ENCODE peak calls at places on chromosomes 4 and X, in ten cellular contexts. Y is HCT116, I is sigmoid colon, P is HepG2, O is K562, Z is breast epithelium, C is suprapubic skin, H is prostate gland, X is transverse colon, W is spleen. S is an unnamed sample.

GRCh38 chr4:139962130-139962684 is 191.8 kb downstream of the MAML3 start:
- DNase-seq in O (no peak), W (no peak), H (no peak), P (no peak), C (no peak), X (no peak), Z (no peak), Y (no peak), I (no peak), S (no peak)

GRCh38 chrX:18871161-18871880 is 112.6 kb downstream of the PHKA2 start:
- DNase-seq in W (no peak), I (no peak), Z (no peak), C (no peak), O (no peak), X (no peak), Y (no peak), H (no peak), P (no peak), S (no peak)

GRCh38 chr4:126526335-126526734 is 1106.4 kb upstream of the INTU start:
- DNase-seq in O (no peak), C (no peak), Y (no peak), I (no peak), X (no peak), P (no peak), W (no peak), H (no peak), Z (no peak), S (no peak)

GRCh38 chrX:123188081-123188480 is 4.0 kb downstream of the GRIA3 start:
- DNase-seq in O (no peak), Y (no peak), Z (no peak), H (no peak), I (no peak), X (no peak), C (no peak), P (no peak), W (no peak), S (no peak)

GRCh38 chr4:69362351-69362750 is 82.1 kb downstream of the UGT2B28 start:
- DNase-seq in Z (no peak), I (no peak), P (no peak), W (no peak), H (no peak), O (no peak), X (no peak), Y (no peak), C (no peak), S (no peak)

GRCh38 chr4:17817027-17817426 is 6.2 kb downstream of the NCAPG start:
- DNase-seq in Y (peak), C (no peak), H (no peak), Z (no peak), O (no peak), W (no peak), P (peak), I (no peak), X (no peak), S (no peak)

GRCh38 chrX:68693481-68694410 is 46.3 kb downstream of the STARD8 start:
- DNase-seq in O (peak), I (peak), C (peak), X (peak), P (no peak), W (peak), Y (no peak), H (peak), Z (no peak), S (no peak)

GRCh38 chrX:143580266-143580665 is 55.6 kb downstream of the SLITRK4 start:
- DNase-seq in C (no peak), Y (no peak), P (no peak), H (no peak), Z (no peak), W (no peak), O (no peak), I (no peak), X (no peak), S (no peak)

GRCh38 chrX:1661048-1661921 is 46.4 kb downstream of the ASMT start:
- DNase-seq in P (peak), H (peak), W (peak), Y (peak), C (no peak), O (peak), Z (no peak), X (peak), I (no peak), S (no peak)

GRCh38 chr4:124060261-124060918 is 652.1 kb downstream of the ANKRD50 start:
- DNase-seq in C (peak), X (peak), Z (no peak), W (no peak), H (peak), O (no peak), I (peak), Y (no peak), P (no peak), S (no peak)

GRCh38 chr4:99886146-99886545 is 8.1 kb downstream of the LAMTOR3 start:
- DNase-seq in W (no peak), I (no peak), O (no peak), Y (no peak), H (no peak), P (no peak), C (no peak), X (no peak), Z (no peak), S (no peak)

GRCh38 chr4:54661686-54662085 is 3.9 kb downstream of the KIT start:
- DNase-seq in I (no peak), X (no peak), O (no peak), Z (no peak), Y (no peak), W (no peak), P (no peak), C (no peak), H (no peak), S (no peak)

GRCh38 chrX:64975491-64975890 is 759 bp downstream of the ZC4H2 start:
- DNase-seq in P (peak), C (no peak), X (peak), O (no peak), Z (no peak), I (peak), W (peak), H (peak), Y (no peak), S (no peak)

GRCh38 chrX:110116066-110116465 is 113.2 kb downstream of the TMEM164 start:
- DNase-seq in H (no peak), O (no peak), C (no peak), X (no peak), P (no peak), W (no peak), I (no peak), Z (no peak), Y (no peak), S (no peak)

GRCh38 chrX:476724-477075 is 90.0 kb upstream of the PPP2R3B start:
- DNase-seq in I (peak), C (no peak), O (no peak), W (peak), Z (no peak), H (no peak), P (no peak), X (no peak), Y (no peak), S (no peak)

GRCh38 chrX:274904-275475 is 6.2 kb upstream of the PLCXD1 start:
- DNase-seq in O (no peak), C (no peak), I (no peak), Y (no peak), X (peak), P (peak), W (peak), Z (no peak), H (no peak), S (no peak)

GRCh38 chr4:57157611-57158137 is 47.5 kb upstream of the IGFBP7 start:
- DNase-seq in I (no peak), X (no peak), Y (no peak), Z (no peak), H (no peak), C (no peak), W (no peak), O (no peak), P (no peak), S (no peak)

GRCh38 chr4:37279894-37280592 is 35.5 kb downstream of the NWD2 start:
- DNase-seq in Y (peak), Z (no peak), W (no peak), H (no peak), O (no peak), X (no peak), P (peak), C (no peak), I (no peak), S (no peak)

GRCh38 chrX:63581390-63581789 is 203.6 kb downstream of the ARHGEF9 start:
- DNase-seq in X (no peak), Y (no peak), O (no peak), C (no peak), Z (no peak), P (no peak), I (no peak), W (no peak), H (no peak), S (no peak)

GRCh38 chr4:57426779-57427395 is 316.7 kb upstream of the IGFBP7 start:
- DNase-seq in Y (peak), W (no peak), X (peak), O (peak), H (peak), P (peak), C (no peak), Z (no peak), I (no peak), S (no peak)

GRCh38 chr4:4356106-4357041 is 30.5 kb upstream of the NSG1 start:
- DNase-seq in H (no peak), Z (no peak), Y (no peak), O (no peak), P (no peak), I (no peak), W (no peak), C (no peak), X (no peak), S (no peak)

GRCh38 chr4:1516881-1517480 is 110.7 kb upstream of the NKX1-1 start:
- DNase-seq in O (no peak), X (no peak), Z (no peak), C (no peak), H (no peak), I (peak), P (no peak), Y (no peak), W (peak), S (no peak)

GRCh38 chr4:52006887-52007286 is 13.3 kb downstream of the LRRC66 start:
- DNase-seq in O (no peak), W (no peak), C (no peak), H (no peak), P (no peak), Y (no peak), Z (no peak), X (no peak), I (no peak), S (no peak)

GRCh38 chrX:107826286-107827136 is 845 bp downstream of the MID2 start:
- DNase-seq in X (peak), I (peak), P (no peak), Y (no peak), W (peak), O (no peak), H (peak), Z (peak), C (no peak), S (no peak)

GRCh38 chr4:185235480-185236154 is 26.2 kb downstream of the SNX25 start:
- DNase-seq in Z (no peak), P (peak), C (no peak), H (no peak), X (peak), W (no peak), Y (no peak), O (peak), I (no peak), S (no peak)

GRCh38 chrX:7638053-7638452 is 204.9 kb upstream of the VCX start:
- DNase-seq in P (no peak), W (no peak), Y (no peak), X (no peak), Z (no peak), O (no peak), C (no peak), H (no peak), I (no peak), S (no peak)

GRCh38 chrX:145821291-145821897 is 3.8 kb downstream of the SLITRK2 start:
- DNase-seq in H (no peak), X (no peak), O (no peak), I (no peak), P (no peak), Z (no peak), Y (no peak), W (no peak), C (peak), S (no peak)

GRCh38 chrX:57132046-57132445 is 5.2 kb downstream of the SPIN2A start:
- DNase-seq in I (no peak), C (no peak), Z (no peak), O (no peak), P (no peak), H (no peak), X (no peak), Y (no peak), W (no peak), S (no peak)

GRCh38 chr4:140790765-140791164 is 34.6 kb upstream of the TBC1D9 start:
- DNase-seq in C (no peak), O (no peak), Y (no peak), Z (no peak), I (no peak), H (no peak), P (no peak), W (peak), X (peak), S (no peak)

GRCh38 chrX:136039485-136039884 is 54.2 kb downstream of the SLC9A6 start:
- DNase-seq in O (no peak), C (no peak), W (no peak), X (no peak), Y (no peak), P (no peak), H (no peak), I (no peak), Z (no peak), S (no peak)

GRCh38 chrX:105221374-105221773 is 880 bp upstream of the TEX13A start:
- DNase-seq in O (no peak), Z (no peak), C (no peak), I (no peak), Y (no peak), X (no peak), H (no peak), P (no peak), W (no peak), S (no peak)

GRCh38 chr4:7103599-7104365 is 35.9 kb upstream of the GRPEL1 start:
- DNase-seq in H (no peak), C (peak), X (peak), P (peak), W (peak), Z (no peak), I (peak), O (no peak), Y (no peak), S (no peak)

GRCh38 chr4:20194079-20195013 is 57.4 kb upstream of the SLIT2 start:
- DNase-seq in W (no peak), P (no peak), I (no peak), Y (no peak), O (no peak), C (no peak), X (no peak), H (no peak), Z (no peak), S (no peak)

GRCh38 chr4:2800691-2801596 is 8.1 kb downstream of the SH3BP2 start:
- DNase-seq in C (peak), X (peak), P (peak), W (peak), H (no peak), Y (no peak), Z (peak), O (peak), I (peak), S (no peak)

GRCh38 chr4:110275871-110276270 is 77.5 kb upstream of the ELOVL6 start:
- DNase-seq in H (no peak), X (no peak), Z (no peak), I (no peak), P (no peak), O (no peak), C (no peak), W (no peak), Y (no peak), S (no peak)

GRCh38 chrX:11363069-11363594 is 69.9 kb downstream of the AMELX start:
- DNase-seq in Y (no peak), P (no peak), W (no peak), C (no peak), X (no peak), H (no peak), I (no peak), O (no peak), Z (no peak), S (no peak)

DNA sequence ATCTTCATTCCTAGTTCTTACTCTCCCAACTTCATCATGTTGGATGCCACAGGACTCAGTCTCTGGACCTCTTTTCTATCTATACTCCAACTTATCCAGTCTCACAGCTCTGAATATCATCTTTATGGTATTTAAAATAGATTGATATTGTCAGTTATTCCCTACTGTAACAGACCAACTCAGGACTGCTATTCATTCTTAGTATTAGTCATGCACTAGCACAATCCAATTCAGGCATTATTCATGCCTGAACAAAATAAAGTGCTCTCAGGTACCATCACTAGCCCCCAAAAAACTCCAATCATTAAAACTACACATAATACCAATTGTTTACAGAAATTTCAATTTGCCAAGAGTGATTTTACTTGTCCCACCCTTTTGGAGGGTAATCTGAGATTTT is 37.7 kb downstream of the FRYL start:
- DNase-seq in X (no peak), I (no peak), Z (no peak), P (no peak), Y (no peak), W (no peak), C (no peak), H (no peak), O (no peak), S (no peak)
- TF ChIP-seq POLR2AphosphoS5 in X (no peak), I (no peak), Z (no peak), P (no peak), Y (no peak), W (no peak), C (no peak), H (no peak), O (no peak), S (no peak)

DNA sequence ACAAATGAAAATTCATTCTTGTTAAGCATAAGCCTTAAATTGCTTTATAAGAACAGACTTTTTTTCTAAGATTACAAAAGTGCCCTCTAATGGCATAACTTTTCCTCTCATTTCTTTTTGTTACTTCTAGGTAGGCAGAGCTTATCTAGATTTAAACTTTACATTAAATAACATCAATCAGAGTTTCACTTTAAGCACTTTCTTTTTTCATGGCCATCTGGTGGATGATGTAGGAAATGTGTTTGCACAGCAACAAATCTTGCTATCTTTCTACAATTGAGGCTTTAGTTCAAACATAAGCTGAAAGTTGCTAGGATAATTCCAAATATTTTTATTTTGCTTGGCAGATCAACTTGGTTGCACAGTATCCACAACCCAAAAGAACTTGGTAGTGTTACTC is 22.1 kb downstream of the NDNF start:
- DNase-seq in H (no peak), P (no peak), X (no peak), Y (no peak), I (no peak), W (no peak), Z (no peak), C (no peak), O (no peak), S (no peak)
- TF ChIP-seq CTCF in H (peak), P (no peak), X (no peak), Y (peak), I (no peak), W (no peak), Z (no peak), C (no peak), O (no peak), S (no peak)

GRCh38 chr4:113979973-113980615 is 647 bp upstream of the ARSJ start:
- DNase-seq in I (no peak), X (no peak), Z (no peak), W (no peak), Y (no peak), P (no peak), H (no peak), C (no peak), O (no peak), S (no peak)

GRCh38 chr4:113978561-113979156 is 788 bp downstream of the ARSJ start:
- DNase-seq in Z (no peak), O (no peak), X (no peak), W (peak), I (no peak), H (peak), Y (no peak), P (no peak), C (no peak), S (no peak)

GRCh38 chr4:113978105-113978504 is 1.3 kb downstream of the ARSJ start:
- DNase-seq in O (no peak), Z (no peak), I (no peak), Y (no peak), X (no peak), H (no peak), W (no peak), C (no peak), P (no peak), S (no peak)

GRCh38 chr4:113976937-113977855 is 2.3 kb downstream of the ARSJ start:
- DNase-seq in I (no peak), Y (no peak), O (no peak), P (no peak), X (no peak), Z (no peak), C (no peak), W (no peak), H (no peak), S (no peak)

DNA sequence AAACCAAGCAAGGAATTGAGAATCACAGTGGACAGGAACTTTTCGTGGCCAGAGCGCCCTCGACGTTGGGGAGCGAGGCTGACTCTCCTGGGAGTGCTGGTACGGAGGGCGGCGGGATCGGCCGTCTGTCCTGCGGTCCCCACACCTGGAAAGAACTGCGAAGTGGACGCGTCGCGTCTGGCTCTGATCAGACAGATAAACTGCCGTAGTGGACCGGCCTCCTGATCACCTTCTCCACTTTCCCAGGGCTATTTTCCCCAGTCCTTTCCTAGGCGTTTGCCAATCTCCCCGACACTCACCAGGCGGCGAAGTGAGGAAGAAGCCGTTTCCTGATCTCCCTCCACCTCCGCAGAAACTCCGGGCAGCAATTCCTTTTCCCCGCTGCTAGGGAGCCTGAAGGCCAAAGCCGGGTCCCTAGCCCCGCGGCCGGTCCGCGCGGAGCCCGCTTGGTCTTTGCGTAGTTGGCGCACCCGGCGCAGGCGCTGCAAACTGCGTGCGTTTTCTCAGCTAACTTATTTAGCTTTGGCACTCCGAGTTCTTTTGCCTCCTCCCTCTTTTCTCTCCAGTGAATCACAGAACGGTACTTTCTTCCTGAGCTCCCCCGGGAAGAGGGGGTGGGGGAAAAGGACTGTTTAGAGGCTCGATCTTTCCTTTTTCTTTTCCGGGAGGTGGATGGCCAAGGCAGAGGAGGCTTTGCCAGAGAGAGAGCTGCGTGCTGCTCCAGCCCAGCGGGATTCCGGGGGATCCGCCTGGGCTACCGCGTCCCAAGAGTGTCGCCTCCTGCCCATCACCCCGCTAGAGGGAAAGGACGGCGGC is at the start of gene ARSJ:
- DNase-seq in C (peak), O (no peak), I (peak), Z (peak), Y (peak), H (peak), X (peak), W (peak), P (no peak), S (no peak)
- TF ChIP-seq POLR2A in C (no peak), O (no peak), I (peak), Z (peak), Y (no peak), H (peak), X (peak), W (no peak), P (no peak), S (peak)

DNA sequence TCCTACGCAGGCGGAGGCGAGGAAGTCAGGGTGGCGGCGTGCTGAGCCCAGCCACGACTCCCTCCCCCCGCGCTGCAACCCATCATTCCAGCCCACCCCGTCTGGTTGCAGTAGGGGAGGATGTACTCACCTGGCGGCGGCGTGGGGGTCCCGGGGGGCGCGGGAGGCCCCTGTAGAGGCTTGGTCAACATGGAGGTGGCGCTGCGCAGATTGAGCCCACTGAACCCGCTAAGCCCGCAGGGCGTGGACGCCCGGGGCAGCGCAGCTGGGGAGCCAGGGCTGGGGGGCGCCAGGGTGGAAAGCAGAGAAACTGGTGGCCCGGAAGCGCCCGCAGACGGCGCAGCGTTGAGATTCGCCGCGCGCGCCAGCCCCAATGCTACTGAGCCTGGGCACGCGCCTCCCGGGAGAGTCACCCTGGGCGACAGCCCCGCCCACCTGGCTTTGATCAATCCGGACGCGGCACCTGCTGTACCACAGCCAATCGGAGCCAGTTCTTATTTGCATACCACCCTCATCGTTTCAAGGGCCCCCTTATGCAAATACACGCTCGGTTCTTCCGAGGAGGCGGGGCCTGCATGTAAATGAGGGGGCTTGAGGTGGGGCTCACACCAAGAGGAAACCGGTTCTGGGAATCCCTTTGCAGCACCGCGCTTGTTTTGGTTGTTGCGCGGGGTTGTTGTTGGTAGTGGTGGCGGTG is at the start of gene PIM2:
- DNase-seq in I (peak), H (peak), P (peak), O (peak), Y (peak), X (peak), C (peak), Z (peak), W (peak), S (no peak)
- TF ChIP-seq POLR2AphosphoS5 in I (peak), H (peak), P (peak), O (peak), Y (peak), X (peak), C (peak), Z (peak), W (peak), S (peak)

S was measured in vagina.